ENCODE peak calls at places on chromosomes 12 and 14, in six cellular contexts. L is left ventricle myocardium inferior, J is heart right ventricle, I is ovary, X is uterus, H is heart left ventricle. U is an unnamed sample. For H3K4me1, the result is how much of the 10 kb centered on the place peaks cover.

GRCh38 chr14:67710209-67710608 is 8.5 kb downstream of the RDH12 start:
- DNase-seq in L (no peak), J (no peak), I (no peak), X (no peak), H (no peak), U (no peak)

GRCh38 chr12:106386836-106387555 is 29.4 kb downstream of the POLR3B start:
- DNase-seq in L (no peak), J (no peak), I (no peak), X (no peak), H (no peak), U (no peak)

GRCh38 chr14:73467377-73467776 is 9.0 kb upstream of the NUMB start:
- DNase-seq in L (no peak), J (no peak), I (no peak), X (no peak), H (no peak), U (peak)

GRCh38 chr12:28290262-28290661 is 100.0 kb downstream of the CCDC91 start:
- DNase-seq in L (no peak), J (no peak), I (no peak), X (no peak), H (no peak), U (no peak)

GRCh38 chr12:113700943-113701342 is 229.3 kb upstream of the LHX5 start:
- DNase-seq in L (no peak), J (no peak), I (no peak), X (no peak), H (no peak), U (no peak)

GRCh38 chr12:93214523-93215289 is 163.0 kb upstream of the NUDT4 start:
- DNase-seq in L (no peak), J (no peak), I (no peak), X (no peak), H (no peak), U (no peak)

GRCh38 chr14:30874999-30875787 is 834 bp downstream of the COCH start:
- DNase-seq in L (no peak), J (peak), I (no peak), X (no peak), H (no peak), U (no peak)

GRCh38 chr14:96167224-96168148 is 37.2 kb upstream of the BDKRB2 start:
- DNase-seq in L (no peak), J (no peak), I (no peak), X (no peak), H (no peak), U (no peak)

GRCh38 chr14:23371865-23372264 is 744 bp upstream of the IL25 start:
- DNase-seq in L (no peak), J (no peak), I (no peak), X (no peak), H (no peak), U (no peak)
- H3K4me1 ChIP-seq in L (under half), J (under half), I (under half), X (under half), H (under half), U (under half)

GRCh38 chr12:131010376-131011131 is 56.8 kb downstream of the ADGRD1 start:
- DNase-seq in L (no peak), J (no peak), I (no peak), X (no peak), H (no peak), U (no peak)
- H3K4me3 ChIP-seq in L (no peak), J (no peak), I (no peak), X (no peak), H (no peak), U (no peak)

GRCh38 chr14:88026890-88027289 is 22.0 kb downstream of the GPR65 start:
- DNase-seq in L (no peak), J (no peak), I (no peak), X (no peak), H (no peak), U (no peak)

GRCh38 chr14:88032373-88032772 is 27.4 kb downstream of the GPR65 start:
- DNase-seq in L (no peak), J (no peak), I (no peak), X (no peak), H (no peak), U (no peak)

GRCh38 chr14:88030079-88030478 is 25.1 kb downstream of the GPR65 start:
- DNase-seq in L (no peak), J (no peak), I (no peak), X (no peak), H (no peak), U (no peak)

GRCh38 chr14:88030892-88031291 is 26.0 kb downstream of the GPR65 start:
- DNase-seq in L (no peak), J (no peak), I (no peak), X (no peak), H (no peak), U (no peak)

GRCh38 chr14:88029500-88029899 is 24.6 kb downstream of the GPR65 start:
- DNase-seq in L (no peak), J (no peak), I (no peak), X (no peak), H (no peak), U (no peak)
- H3K4me1 ChIP-seq in L (under half), J (under half), I (under half), X (under half), H (under half), U (under half)

DNA sequence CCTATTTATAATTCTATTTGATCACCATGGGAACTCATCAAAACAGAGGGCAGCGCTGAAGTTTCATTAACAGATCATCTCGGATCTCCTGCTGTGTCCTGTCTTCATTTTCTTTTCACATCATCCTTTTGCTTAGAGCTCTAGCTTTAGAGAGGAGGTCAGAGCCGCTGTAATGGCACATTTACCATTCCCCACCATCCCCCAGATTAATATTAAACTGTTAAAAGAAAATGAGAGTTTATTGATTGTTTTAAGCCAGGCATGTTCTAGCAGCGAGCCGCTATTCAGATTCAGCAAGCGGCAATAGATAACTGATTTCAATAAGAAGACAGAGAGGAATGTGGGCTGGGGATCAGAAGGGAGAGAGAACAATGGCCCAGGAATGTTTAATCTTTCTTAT is 308.8 kb downstream of the EGLN3 start:
- DNase-seq in L (no peak), J (no peak), I (no peak), X (no peak), H (no peak), U (no peak)
- H3K4me3 ChIP-seq in L (no peak), J (no peak), I (no peak), X (no peak), H (no peak), U (no peak)

DNA sequence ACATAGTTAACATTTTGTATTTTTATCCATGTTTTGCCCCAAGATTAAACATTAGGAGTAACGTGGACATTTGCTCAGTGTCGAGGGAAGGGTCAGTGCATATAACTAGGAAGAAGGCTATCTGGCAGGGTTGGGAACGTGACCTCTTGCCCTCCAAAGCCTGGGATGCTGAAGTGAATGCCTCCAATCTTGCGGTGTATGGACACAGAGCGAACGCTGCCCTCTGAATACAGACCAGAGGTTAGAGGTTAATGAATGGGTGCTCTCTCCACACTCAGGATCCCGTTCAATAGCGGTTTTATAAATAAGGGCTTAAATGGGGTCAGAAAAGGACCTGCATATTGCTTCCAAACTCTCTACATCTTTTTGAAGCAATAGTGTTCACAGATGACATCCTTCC is 14.3 kb downstream of the FBXL14 start:
- DNase-seq in L (no peak), J (no peak), I (no peak), X (no peak), H (no peak), U (no peak)
- H3K4me1 ChIP-seq in L (under half), J (under half), I (under half), X (under half), H (under half), U (under half)

GRCh38 chr12:102962986-102963385 is 5.5 kb downstream of the ASCL1 start:
- DNase-seq in L (no peak), J (no peak), I (no peak), X (no peak), H (no peak), U (no peak)

GRCh38 chr12:102966200-102966941 is 8.9 kb downstream of the ASCL1 start:
- DNase-seq in L (no peak), J (no peak), I (no peak), X (no peak), H (no peak), U (no peak)

GRCh38 chr12:102963796-102964195 is 6.3 kb downstream of the ASCL1 start:
- DNase-seq in L (no peak), J (no peak), I (no peak), X (no peak), H (no peak), U (no peak)

GRCh38 chr12:102965281-102966155 is 8.0 kb downstream of the ASCL1 start:
- DNase-seq in L (no peak), J (no peak), I (no peak), X (no peak), H (no peak), U (no peak)

GRCh38 chr12:102964872-102965271 is 7.4 kb downstream of the ASCL1 start:
- DNase-seq in L (no peak), J (no peak), I (no peak), X (no peak), H (no peak), U (no peak)
- H3K4me3 ChIP-seq in L (no peak), J (no peak), I (no peak), X (no peak), H (no peak), U (no peak)

GRCh38 chr12:52066346-52067080 is 3.3 kb upstream of the ATG101 start:
- DNase-seq in L (no peak), J (no peak), I (no peak), X (no peak), H (no peak), U (no peak)

GRCh38 chr12:52067081-52067374 is 2.8 kb upstream of the ATG101 start:
- DNase-seq in L (no peak), J (no peak), I (no peak), X (no peak), H (no peak), U (no peak)

GRCh38 chr12:52073531-52073950 is 3.8 kb downstream of the ATG101 start:
- DNase-seq in L (no peak), J (no peak), I (no peak), X (no peak), H (no peak), U (no peak)

GRCh38 chr12:52070243-52070925 is 606 bp downstream of the ATG101 start:
- DNase-seq in L (no peak), J (no peak), I (no peak), X (no peak), H (no peak), U (no peak)

DNA sequence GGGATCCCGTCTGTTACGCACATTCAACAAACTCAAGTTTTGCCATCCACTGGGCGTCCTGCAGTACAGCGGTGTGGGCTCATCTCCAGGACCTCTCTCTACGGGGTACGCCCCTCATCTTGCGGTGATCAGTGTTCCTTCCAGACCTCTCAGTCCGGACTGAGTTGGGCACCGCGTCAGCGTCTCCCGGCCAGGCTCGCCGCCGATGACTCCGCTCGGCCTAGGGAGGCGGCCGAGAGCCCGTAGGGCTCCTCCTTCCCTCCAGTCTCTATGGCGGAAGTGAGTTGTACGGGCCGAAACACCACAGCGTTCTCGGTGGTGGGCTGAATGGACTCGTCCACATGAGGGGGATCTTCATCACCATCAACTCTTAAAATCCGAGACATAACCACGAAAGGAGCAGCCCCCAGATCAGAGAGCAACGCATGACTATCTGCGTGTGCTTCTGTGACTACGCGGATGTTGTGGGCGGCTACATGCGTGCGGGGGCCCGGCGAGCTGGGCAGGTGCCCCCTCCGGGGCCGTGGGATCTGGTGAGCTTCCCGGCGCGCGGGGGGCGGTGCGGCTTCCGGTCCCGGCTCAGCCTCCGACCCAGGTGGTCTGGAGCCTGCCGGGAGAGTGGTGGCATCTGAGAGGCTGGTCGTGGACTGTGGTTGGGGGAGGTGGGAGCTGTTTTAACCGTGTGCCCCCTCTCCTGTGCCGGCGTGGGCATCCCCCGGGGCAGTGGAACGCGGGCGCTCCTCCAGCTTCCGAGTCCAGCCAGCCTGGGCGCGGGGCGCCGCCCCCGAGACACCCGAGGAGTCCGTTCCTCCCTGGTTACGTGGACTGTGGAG is at the start of gene ATG101:
- DNase-seq in L (peak), J (peak), I (peak), X (peak), H (peak), U (peak)
- H3K4me1 ChIP-seq in L (half or more), J (under half), I (under half), X (under half), H (under half), U (under half)

DNA sequence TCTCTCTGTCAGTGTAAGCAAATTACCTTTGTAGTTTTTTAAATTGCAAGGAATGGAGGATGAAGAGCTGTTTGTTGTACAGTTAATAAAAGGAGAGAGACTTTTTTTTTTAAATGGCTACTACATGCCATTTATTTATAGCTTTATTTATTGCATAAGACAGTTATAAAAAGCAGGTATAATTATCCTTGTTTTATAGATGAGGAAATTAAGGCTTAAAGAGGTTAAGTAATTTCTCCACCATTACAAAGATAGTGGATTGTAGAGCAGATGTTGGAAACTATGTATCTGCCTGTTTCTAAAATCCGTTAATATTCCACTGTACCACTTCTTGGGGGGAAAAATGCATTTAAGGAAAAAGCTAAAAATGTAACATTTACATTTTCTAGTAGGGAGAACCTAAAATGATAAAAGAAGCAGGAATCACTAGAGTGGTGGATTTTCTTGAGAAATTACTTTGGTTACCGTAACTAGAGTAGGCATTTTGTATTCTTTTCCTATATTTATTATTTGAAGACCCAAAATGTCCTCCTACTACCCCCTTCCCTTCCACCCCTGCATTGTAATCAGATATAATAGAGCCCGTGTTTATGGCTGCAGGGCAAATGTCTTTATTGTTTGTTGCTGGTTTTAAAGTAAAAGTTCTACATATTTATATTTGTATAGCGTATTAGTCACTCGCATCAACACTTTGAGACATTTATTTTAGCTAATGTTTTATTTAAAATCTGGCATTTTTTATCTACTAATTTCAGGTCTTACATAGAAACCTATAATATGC is 2.3 kb downstream of the SNAPC1 start:
- DNase-seq in L (no peak), J (no peak), I (no peak), X (no peak), H (no peak), U (no peak)
- H3K4me3 ChIP-seq in L (peak), J (peak), I (no peak), X (no peak), H (peak), U (no peak)

GRCh38 chr14:99576304-99576703 is 27.7 kb downstream of the CCDC85C start:
- DNase-seq in L (no peak), J (no peak), I (no peak), X (no peak), H (no peak), U (no peak)
- H3K4me1 ChIP-seq in L (half or more), J (half or more), I (half or more), X (half or more), H (half or more), U (half or more)

GRCh38 chr12:54127538-54128259 is 61.1 kb downstream of the SMUG1 start:
- DNase-seq in L (no peak), J (no peak), I (no peak), X (no peak), H (no peak), U (no peak)
- H3K4me3 ChIP-seq in L (peak), J (peak), I (peak), X (peak), H (peak), U (peak)